ENCODE peak calls at places on chromosomes 13 and 19, in seven cellular contexts. One of them, this sample, is unnamed.

GRCh38 chr19:42175952-42176648 is 41.4 kb downstream of the DEDD2 start:
- DNase-seq in fibroblast of pulmonary artery: peak; percentile 23
- DNase-seq in cardiac muscle cell: no peak
- DNase-seq in HFF-Myc: no peak
- DNase-seq in neural progenitor cell: peak; percentile 65
- DNase-seq in progenitor cell of endocrine pancreas: no peak
- DNase-seq in GM06990: no peak
- DNase-seq in this sample: no peak

GRCh38 chr19:1063909-1064660 is 2.9 kb upstream of the ARHGAP45 start:
- DNase-seq in cardiac muscle cell: no peak
- DNase-seq in neural progenitor cell: no peak
- DNase-seq in progenitor cell of endocrine pancreas: no peak
- DNase-seq in HFF-Myc: no peak
- DNase-seq in fibroblast of pulmonary artery: no peak
- DNase-seq in GM06990: no peak
- DNase-seq in this sample: no peak

GRCh38 chr13:35690546-35690945 is 214.1 kb upstream of the MAB21L1 start:
- DNase-seq in GM06990: no peak
- DNase-seq in fibroblast of pulmonary artery: peak; percentile 26
- DNase-seq in HFF-Myc: no peak
- DNase-seq in cardiac muscle cell: no peak
- DNase-seq in progenitor cell of endocrine pancreas: no peak
- DNase-seq in neural progenitor cell: no peak
- DNase-seq in this sample: no peak

GRCh38 chr19:21839966-21840365 is 4.0 kb upstream of the ZNF43 start:
- DNase-seq in fibroblast of pulmonary artery: no peak
- DNase-seq in GM06990: no peak
- DNase-seq in neural progenitor cell: no peak
- DNase-seq in cardiac muscle cell: no peak
- DNase-seq in HFF-Myc: no peak
- DNase-seq in progenitor cell of endocrine pancreas: no peak
- DNase-seq in this sample: no peak

GRCh38 chr13:109790951-109791605 is 4.7 kb upstream of the IRS2 start:
- DNase-seq in progenitor cell of endocrine pancreas: no peak
- DNase-seq in neural progenitor cell: peak; percentile 55
- DNase-seq in fibroblast of pulmonary artery: peak; percentile 60
- DNase-seq in HFF-Myc: no peak
- DNase-seq in GM06990: no peak
- DNase-seq in cardiac muscle cell: peak; percentile 52
- DNase-seq in this sample: no peak

GRCh38 chr13:97946951-97947588 is 6.4 kb upstream of the IPO5 start:
- DNase-seq in neural progenitor cell: no peak
- DNase-seq in progenitor cell of endocrine pancreas: no peak
- DNase-seq in cardiac muscle cell: no peak
- DNase-seq in fibroblast of pulmonary artery: peak; percentile 94
- DNase-seq in HFF-Myc: peak; percentile 25
- DNase-seq in GM06990: no peak
- DNase-seq in this sample: peak; percentile 85

GRCh38 chr13:97246596-97246995 is 24.5 kb downstream of the MBNL2 start:
- DNase-seq in neural progenitor cell: no peak
- DNase-seq in GM06990: no peak
- DNase-seq in cardiac muscle cell: no peak
- DNase-seq in progenitor cell of endocrine pancreas: no peak
- DNase-seq in fibroblast of pulmonary artery: no peak
- DNase-seq in HFF-Myc: no peak
- DNase-seq in this sample: no peak

GRCh38 chr13:22800726-22801401 is 379.9 kb upstream of the SGCG start:
- DNase-seq in GM06990: no peak
- DNase-seq in HFF-Myc: no peak
- DNase-seq in cardiac muscle cell: no peak
- DNase-seq in fibroblast of pulmonary artery: peak; percentile 13
- DNase-seq in neural progenitor cell: no peak
- DNase-seq in progenitor cell of endocrine pancreas: no peak
- DNase-seq in this sample: peak; percentile 0

GRCh38 chr19:1206063-1206732 is 620 bp downstream of the STK11 start:
- DNase-seq in fibroblast of pulmonary artery: no peak
- DNase-seq in cardiac muscle cell: peak; percentile 35
- DNase-seq in HFF-Myc: no peak
- DNase-seq in progenitor cell of endocrine pancreas: no peak
- DNase-seq in GM06990: peak; percentile 34
- DNase-seq in neural progenitor cell: peak; percentile 50
- DNase-seq in this sample: no peak

GRCh38 chr19:40392894-40393517 is 3.0 kb upstream of the HIPK4 start:
- DNase-seq in progenitor cell of endocrine pancreas: no peak
- DNase-seq in HFF-Myc: no peak
- DNase-seq in neural progenitor cell: no peak
- DNase-seq in cardiac muscle cell: no peak
- DNase-seq in GM06990: no peak
- DNase-seq in fibroblast of pulmonary artery: no peak
- DNase-seq in this sample: no peak

GRCh38 chr19:43560687-43561086 is 14.6 kb downstream of the XRCC1 start:
- DNase-seq in progenitor cell of endocrine pancreas: no peak
- DNase-seq in neural progenitor cell: no peak
- DNase-seq in fibroblast of pulmonary artery: no peak
- DNase-seq in GM06990: no peak
- DNase-seq in cardiac muscle cell: no peak
- DNase-seq in HFF-Myc: no peak
- DNase-seq in this sample: peak; percentile 13

GRCh38 chr19:18097217-18097992 is at the start of gene MAST3:
- DNase-seq in fibroblast of pulmonary artery: peak; percentile 81
- DNase-seq in progenitor cell of endocrine pancreas: peak; percentile 68
- DNase-seq in cardiac muscle cell: peak; percentile 86
- DNase-seq in neural progenitor cell: peak; percentile 91
- DNase-seq in GM06990: peak; percentile 95
- DNase-seq in HFF-Myc: no peak
- DNase-seq in this sample: no peak

GRCh38 chr19:5076440-5077208 is 107.7 kb downstream of the KDM4B start:
- DNase-seq in progenitor cell of endocrine pancreas: no peak
- DNase-seq in cardiac muscle cell: peak; percentile 51
- DNase-seq in GM06990: no peak
- DNase-seq in HFF-Myc: no peak
- DNase-seq in fibroblast of pulmonary artery: no peak
- DNase-seq in neural progenitor cell: no peak
- DNase-seq in this sample: no peak

GRCh38 chr13:37446503-37446902 is 152.1 kb downstream of the POSTN start:
- DNase-seq in neural progenitor cell: no peak
- DNase-seq in GM06990: no peak
- DNase-seq in fibroblast of pulmonary artery: peak; percentile 90
- DNase-seq in progenitor cell of endocrine pancreas: no peak
- DNase-seq in HFF-Myc: no peak
- DNase-seq in cardiac muscle cell: peak; percentile 11
- DNase-seq in this sample: peak; percentile 90

GRCh38 chr13:63393112-63393511 is 1977.5 kb upstream of the PCDH20 start:
- DNase-seq in fibroblast of pulmonary artery: peak; percentile 16
- DNase-seq in HFF-Myc: no peak
- DNase-seq in GM06990: no peak
- DNase-seq in progenitor cell of endocrine pancreas: no peak
- DNase-seq in cardiac muscle cell: no peak
- DNase-seq in neural progenitor cell: no peak
- DNase-seq in this sample: no peak

GRCh38 chr13:79772811-79773210 is 291.9 kb downstream of the NDFIP2 start:
- DNase-seq in GM06990: no peak
- DNase-seq in progenitor cell of endocrine pancreas: no peak
- DNase-seq in cardiac muscle cell: no peak
- DNase-seq in fibroblast of pulmonary artery: no peak
- DNase-seq in HFF-Myc: no peak
- DNase-seq in neural progenitor cell: no peak
- DNase-seq in this sample: no peak

GRCh38 chr13:79777504-79777903 is 296.5 kb downstream of the NDFIP2 start:
- DNase-seq in progenitor cell of endocrine pancreas: no peak
- DNase-seq in HFF-Myc: no peak
- DNase-seq in neural progenitor cell: no peak
- DNase-seq in fibroblast of pulmonary artery: no peak
- DNase-seq in GM06990: no peak
- DNase-seq in cardiac muscle cell: no peak
- DNase-seq in this sample: no peak

GRCh38 chr13:79779061-79779460 is 298.1 kb downstream of the NDFIP2 start:
- DNase-seq in GM06990: no peak
- DNase-seq in fibroblast of pulmonary artery: no peak
- DNase-seq in neural progenitor cell: no peak
- DNase-seq in progenitor cell of endocrine pancreas: no peak
- DNase-seq in HFF-Myc: no peak
- DNase-seq in cardiac muscle cell: no peak
- DNase-seq in this sample: no peak

GRCh38 chr13:79776538-79776937 is 295.6 kb downstream of the NDFIP2 start:
- DNase-seq in neural progenitor cell: no peak
- DNase-seq in fibroblast of pulmonary artery: no peak
- DNase-seq in cardiac muscle cell: no peak
- DNase-seq in progenitor cell of endocrine pancreas: no peak
- DNase-seq in HFF-Myc: no peak
- DNase-seq in GM06990: no peak
- DNase-seq in this sample: peak; percentile 24

DNA sequence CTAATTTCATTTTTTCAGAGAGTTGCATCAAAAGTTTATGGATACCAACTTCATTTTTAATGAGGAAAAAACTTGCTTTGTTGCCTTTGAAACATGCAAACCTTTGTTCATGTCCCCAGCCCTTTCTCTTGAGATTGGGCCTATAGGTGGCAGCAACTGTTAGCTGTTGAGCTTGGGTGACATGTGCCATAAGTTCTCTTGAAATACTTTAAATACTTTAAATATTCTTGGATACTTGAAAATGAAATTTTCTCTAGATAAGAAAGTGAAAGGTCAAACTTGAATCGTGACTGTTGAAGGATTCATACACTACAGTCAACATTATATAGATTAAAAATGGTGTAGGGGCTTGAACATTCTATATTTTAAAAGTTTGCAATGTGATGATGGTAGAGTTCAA is 294.9 kb downstream of the NDFIP2 start:
- DNase-seq in fibroblast of pulmonary artery: peak; percentile 90
- DNase-seq in progenitor cell of endocrine pancreas: no peak
- DNase-seq in cardiac muscle cell: peak; percentile 81
- DNase-seq in HFF-Myc: peak; percentile 59
- DNase-seq in GM06990: no peak
- DNase-seq in neural progenitor cell: peak; percentile 61
- DNase-seq in this sample: peak; percentile 68
- TF ChIP-seq CTCF in fibroblast of pulmonary artery: peak; percentile 81
- TF ChIP-seq CTCF in progenitor cell of endocrine pancreas: peak; percentile 71
- TF ChIP-seq CTCF in cardiac muscle cell: peak; percentile 70
- TF ChIP-seq CTCF in HFF-Myc: peak; percentile 73
- TF ChIP-seq CTCF in GM06990: peak; percentile 70
- TF ChIP-seq CTCF in neural progenitor cell: peak; percentile 80
- TF ChIP-seq CTCF in this sample: peak; percentile 81

GRCh38 chr19:10580979-10581631 is 6.0 kb downstream of the AP1M2 start:
- DNase-seq in GM06990: peak; percentile 59
- DNase-seq in progenitor cell of endocrine pancreas: peak; percentile 78
- DNase-seq in neural progenitor cell: peak; percentile 97
- DNase-seq in HFF-Myc: peak; percentile 67
- DNase-seq in fibroblast of pulmonary artery: peak; percentile 94
- DNase-seq in cardiac muscle cell: peak; percentile 95
- DNase-seq in this sample: peak; percentile 78
- TF ChIP-seq CTCF in GM06990: peak; percentile 98
- TF ChIP-seq CTCF in progenitor cell of endocrine pancreas: peak; percentile 96
- TF ChIP-seq CTCF in neural progenitor cell: peak; percentile 94
- TF ChIP-seq CTCF in HFF-Myc: peak; percentile 97
- TF ChIP-seq CTCF in fibroblast of pulmonary artery: peak; percentile 98
- TF ChIP-seq CTCF in cardiac muscle cell: peak; percentile 100
- TF ChIP-seq CTCF in this sample: peak; percentile 96

GRCh38 chr13:39811051-39811450 is 155.6 kb downstream of the COG6 start:
- DNase-seq in neural progenitor cell: no peak
- DNase-seq in GM06990: no peak
- DNase-seq in progenitor cell of endocrine pancreas: no peak
- DNase-seq in fibroblast of pulmonary artery: no peak
- DNase-seq in cardiac muscle cell: no peak
- DNase-seq in HFF-Myc: no peak
- DNase-seq in this sample: no peak

GRCh38 chr13:39818953-39819352 is 163.5 kb downstream of the COG6 start:
- DNase-seq in GM06990: no peak
- DNase-seq in progenitor cell of endocrine pancreas: no peak
- DNase-seq in neural progenitor cell: no peak
- DNase-seq in cardiac muscle cell: no peak
- DNase-seq in fibroblast of pulmonary artery: peak; percentile 3
- DNase-seq in HFF-Myc: no peak
- DNase-seq in this sample: no peak

GRCh38 chr13:39811696-39812095 is 156.2 kb downstream of the COG6 start:
- DNase-seq in HFF-Myc: no peak
- DNase-seq in progenitor cell of endocrine pancreas: no peak
- DNase-seq in fibroblast of pulmonary artery: no peak
- DNase-seq in GM06990: no peak
- DNase-seq in neural progenitor cell: no peak
- DNase-seq in cardiac muscle cell: no peak
- DNase-seq in this sample: no peak

GRCh38 chr13:39816936-39817335 is 161.5 kb downstream of the COG6 start:
- DNase-seq in progenitor cell of endocrine pancreas: no peak
- DNase-seq in neural progenitor cell: no peak
- DNase-seq in cardiac muscle cell: no peak
- DNase-seq in GM06990: no peak
- DNase-seq in HFF-Myc: no peak
- DNase-seq in fibroblast of pulmonary artery: no peak
- DNase-seq in this sample: peak; percentile 7

DNA sequence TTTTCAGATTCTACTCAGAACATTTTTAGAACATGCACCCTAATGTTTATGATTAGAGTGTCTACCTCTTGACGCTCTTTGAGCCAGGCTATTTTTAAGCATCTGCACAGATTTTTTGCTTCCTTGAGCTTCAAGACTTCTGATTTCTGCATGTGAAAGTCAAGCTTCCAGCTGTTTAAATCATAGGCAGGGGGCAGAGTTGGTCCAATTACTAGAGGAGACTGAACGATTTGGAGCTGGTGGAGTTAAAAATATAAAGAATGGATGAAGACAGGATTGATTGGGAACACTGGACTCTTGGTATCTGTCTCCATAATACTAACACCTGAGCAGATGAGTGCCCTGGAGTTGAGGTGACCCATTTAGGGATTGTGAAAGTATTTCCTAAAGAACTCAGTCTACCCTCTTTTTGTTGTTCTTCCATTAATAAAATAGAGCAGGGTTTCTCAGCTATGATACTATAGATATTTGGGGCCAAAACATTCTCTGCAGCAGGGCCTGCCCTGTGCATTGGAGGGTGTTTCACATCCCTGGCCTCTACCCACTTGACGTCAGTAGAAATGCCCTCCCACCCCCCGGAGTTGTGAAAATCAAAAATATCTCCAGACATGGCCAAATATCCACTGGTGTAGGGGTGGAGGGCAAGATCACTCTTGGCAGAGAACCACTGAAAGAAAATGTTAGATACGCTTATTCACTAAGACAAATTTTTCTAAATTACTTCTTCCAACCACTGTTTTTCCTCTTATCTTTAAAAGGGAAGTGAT is 160.1 kb downstream of the COG6 start:
- DNase-seq in progenitor cell of endocrine pancreas: no peak
- DNase-seq in neural progenitor cell: no peak
- DNase-seq in cardiac muscle cell: peak; percentile 6
- DNase-seq in HFF-Myc: no peak
- DNase-seq in GM06990: no peak
- DNase-seq in fibroblast of pulmonary artery: peak; percentile 53
- DNase-seq in this sample: no peak
- TF ChIP-seq CTCF in progenitor cell of endocrine pancreas: no peak
- TF ChIP-seq CTCF in neural progenitor cell: no peak
- TF ChIP-seq CTCF in cardiac muscle cell: peak; percentile 39
- TF ChIP-seq CTCF in HFF-Myc: no peak
- TF ChIP-seq CTCF in GM06990: no peak
- TF ChIP-seq CTCF in fibroblast of pulmonary artery: peak; percentile 30
- TF ChIP-seq CTCF in this sample: no peak

DNA sequence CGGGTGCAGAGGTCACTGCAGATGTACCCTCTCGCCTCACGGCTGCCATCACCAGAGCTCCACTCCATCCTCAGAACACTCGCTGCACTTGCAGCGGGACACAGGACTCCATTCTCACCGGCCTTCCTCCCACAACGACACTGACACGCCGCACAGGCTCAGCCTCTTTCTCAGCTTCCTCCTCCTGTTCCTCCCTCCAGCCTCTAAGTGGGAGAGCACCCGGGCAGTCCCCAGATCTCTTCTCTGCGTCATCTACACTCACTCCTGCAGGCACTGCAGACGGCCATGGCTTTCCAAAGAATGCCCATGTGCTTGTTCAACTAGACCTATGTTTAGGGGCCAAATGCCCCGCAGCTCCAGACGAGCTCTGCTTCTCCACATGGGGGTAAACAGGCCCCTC is 14.3 kb upstream of the FKRP start:
- DNase-seq in fibroblast of pulmonary artery: peak; percentile 52
- DNase-seq in GM06990: no peak
- DNase-seq in cardiac muscle cell: no peak
- DNase-seq in HFF-Myc: no peak
- DNase-seq in progenitor cell of endocrine pancreas: no peak
- DNase-seq in neural progenitor cell: no peak
- DNase-seq in this sample: no peak
- TF ChIP-seq CTCF in fibroblast of pulmonary artery: no peak
- TF ChIP-seq CTCF in GM06990: no peak
- TF ChIP-seq CTCF in cardiac muscle cell: no peak
- TF ChIP-seq CTCF in HFF-Myc: no peak
- TF ChIP-seq CTCF in progenitor cell of endocrine pancreas: no peak
- TF ChIP-seq CTCF in neural progenitor cell: no peak
- TF ChIP-seq CTCF in this sample: no peak

This sample was measured in HFFc6.